ENCODE peak calls at places on chromosome 14, in four cellular contexts. One of them, this sample, is unnamed.

GRCh38 chr14:74474376-74474775 is 18.7 kb downstream of the NPC2 start:
- DNase-seq in mesenchymal stem cell: no peak
- DNase-seq in neural progenitor cell: no peak
- DNase-seq in GM23248: peak; percentile 19
- DNase-seq in this sample: no peak

GRCh38 chr14:24834951-24835350 is 201.0 kb upstream of the GZMB start:
- DNase-seq in mesenchymal stem cell: no peak
- DNase-seq in neural progenitor cell: no peak
- DNase-seq in GM23248: no peak
- DNase-seq in this sample: no peak

GRCh38 chr14:96095581-96096476 is 56.7 kb downstream of the C14orf132 start:
- DNase-seq in mesenchymal stem cell: peak; percentile 97
- DNase-seq in neural progenitor cell: peak; percentile 41
- DNase-seq in GM23248: peak; percentile 86
- DNase-seq in this sample: no peak

GRCh38 chr14:54768501-54768900 is 134.1 kb downstream of the GCH1 start:
- DNase-seq in mesenchymal stem cell: no peak
- DNase-seq in neural progenitor cell: no peak
- DNase-seq in GM23248: no peak
- DNase-seq in this sample: no peak

GRCh38 chr14:47539065-47539464 is 136.3 kb downstream of the MDGA2 start:
- DNase-seq in mesenchymal stem cell: peak; percentile 59
- DNase-seq in neural progenitor cell: peak; percentile 38
- DNase-seq in GM23248: no peak
- DNase-seq in this sample: no peak

GRCh38 chr14:36465178-36465577 is 54.9 kb downstream of the NKX2-1 start:
- DNase-seq in mesenchymal stem cell: no peak
- DNase-seq in neural progenitor cell: no peak
- DNase-seq in GM23248: no peak
- DNase-seq in this sample: no peak

GRCh38 chr14:96267336-96267735 is 11.3 kb downstream of the BDKRB1 start:
- DNase-seq in mesenchymal stem cell: peak; percentile 56
- DNase-seq in neural progenitor cell: no peak
- DNase-seq in GM23248: peak; percentile 71
- DNase-seq in this sample: no peak

GRCh38 chr14:99821519-99822165 is 28.4 kb downstream of the EML1 start:
- DNase-seq in mesenchymal stem cell: peak; percentile 81
- DNase-seq in neural progenitor cell: no peak
- DNase-seq in GM23248: peak; percentile 51
- DNase-seq in this sample: peak; percentile 29

GRCh38 chr14:85566603-85567002 is 36.7 kb downstream of the FLRT2 start:
- DNase-seq in mesenchymal stem cell: peak; percentile 88
- DNase-seq in neural progenitor cell: no peak
- DNase-seq in GM23248: peak; percentile 91
- DNase-seq in this sample: no peak

GRCh38 chr14:103401223-103402214 is 16.3 kb downstream of the MARK3 start:
- DNase-seq in mesenchymal stem cell: peak; percentile 88
- DNase-seq in neural progenitor cell: peak; percentile 32
- DNase-seq in GM23248: peak; percentile 91
- DNase-seq in this sample: no peak

GRCh38 chr14:99231181-99231849 is 40.7 kb downstream of the BCL11B start:
- DNase-seq in mesenchymal stem cell: no peak
- DNase-seq in neural progenitor cell: peak; percentile 50
- DNase-seq in GM23248: no peak
- DNase-seq in this sample: no peak

GRCh38 chr14:80762829-80763228 is 178.7 kb downstream of the CEP128 start:
- DNase-seq in mesenchymal stem cell: no peak
- DNase-seq in neural progenitor cell: no peak
- DNase-seq in GM23248: peak; percentile 12
- DNase-seq in this sample: no peak

GRCh38 chr14:68279437-68279720 is 459.8 kb downstream of the RAD51B start:
- DNase-seq in mesenchymal stem cell: no peak
- DNase-seq in neural progenitor cell: no peak
- DNase-seq in GM23248: no peak
- DNase-seq in this sample: no peak
- H3K27ac ChIP-seq in mesenchymal stem cell: peak overlapping the region; percentile 87
- H3K27ac ChIP-seq in neural progenitor cell: no peak overlapping the region
- H3K27ac ChIP-seq in GM23248: no peak overlapping the region
- H3K27ac ChIP-seq in this sample: no peak overlapping the region

GRCh38 chr14:68042002-68042401 is 222.4 kb downstream of the RAD51B start:
- DNase-seq in mesenchymal stem cell: no peak
- DNase-seq in neural progenitor cell: no peak
- DNase-seq in GM23248: no peak
- DNase-seq in this sample: no peak
- H3K4me1 ChIP-seq in mesenchymal stem cell: no peaks in the 10 kb centered on the region
- H3K4me1 ChIP-seq in neural progenitor cell: peaks cover 37% of the 10 kb centered on the region
- H3K4me1 ChIP-seq in GM23248: no peaks in the 10 kb centered on the region
- H3K4me1 ChIP-seq in this sample: no peaks in the 10 kb centered on the region

DNA sequence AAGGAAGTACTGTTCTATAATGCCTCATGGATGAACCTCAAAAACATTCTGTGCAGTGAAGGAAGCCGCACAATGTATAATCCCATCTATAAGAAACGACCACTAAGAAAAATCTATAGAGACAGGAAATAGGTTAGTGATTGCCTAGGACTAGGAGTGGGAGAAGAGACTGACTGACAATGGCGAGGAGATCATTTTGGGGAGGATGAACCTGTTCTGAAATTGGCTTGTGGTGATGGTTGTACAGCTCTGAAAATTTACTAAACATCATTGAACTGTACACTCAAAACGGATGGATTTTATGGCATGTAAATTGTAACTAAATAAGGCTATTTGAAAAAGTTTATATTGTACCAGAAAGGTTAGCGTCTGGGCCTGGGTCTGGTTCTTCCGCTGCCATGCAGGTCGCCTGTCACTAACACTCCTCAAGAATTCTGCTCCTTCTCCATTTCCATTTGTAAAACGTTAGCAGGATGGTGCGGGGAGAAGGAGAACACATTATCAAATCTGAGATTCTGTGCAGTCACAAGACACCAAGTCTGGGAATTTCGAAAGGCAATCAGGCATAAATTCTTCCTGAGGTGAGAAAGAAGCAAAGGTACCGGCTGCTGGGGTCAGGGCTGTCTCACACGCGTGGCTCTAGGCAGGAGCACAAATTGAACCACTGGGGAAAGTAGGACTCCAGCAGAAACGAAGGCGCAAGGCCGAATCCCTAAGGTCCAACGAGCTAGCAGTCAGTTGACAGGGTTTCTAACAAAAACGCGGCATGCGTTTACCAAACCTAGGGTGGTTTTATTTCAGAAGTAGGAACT is 845 bp upstream of the COCH start:
- DNase-seq in mesenchymal stem cell: no peak
- DNase-seq in neural progenitor cell: no peak
- DNase-seq in GM23248: no peak
- DNase-seq in this sample: no peak
- H2AFZ ChIP-seq in mesenchymal stem cell: no peak overlapping the region
- H2AFZ ChIP-seq in neural progenitor cell: peak overlapping the region; percentile 97
- H2AFZ ChIP-seq in GM23248: no peak overlapping the region
- H2AFZ ChIP-seq in this sample: no peak overlapping the region

GRCh38 chr14:22124071-22124613 is 450.5 kb upstream of the OR4E1 start:
- DNase-seq in mesenchymal stem cell: no peak
- DNase-seq in neural progenitor cell: no peak
- DNase-seq in GM23248: no peak
- DNase-seq in this sample: no peak

GRCh38 chr14:22118894-22119477 is 445.4 kb upstream of the OR4E1 start:
- DNase-seq in mesenchymal stem cell: no peak
- DNase-seq in neural progenitor cell: no peak
- DNase-seq in GM23248: no peak
- DNase-seq in this sample: no peak

GRCh38 chr14:22123188-22123560 is 449.6 kb upstream of the OR4E1 start:
- DNase-seq in mesenchymal stem cell: no peak
- DNase-seq in neural progenitor cell: no peak
- DNase-seq in GM23248: no peak
- DNase-seq in this sample: no peak

GRCh38 chr14:22122227-22123187 is 448.9 kb upstream of the OR4E1 start:
- DNase-seq in mesenchymal stem cell: no peak
- DNase-seq in neural progenitor cell: peak; percentile 25
- DNase-seq in GM23248: no peak
- DNase-seq in this sample: no peak
- H3K27ac ChIP-seq in mesenchymal stem cell: no peak overlapping the region
- H3K27ac ChIP-seq in neural progenitor cell: no peak overlapping the region
- H3K27ac ChIP-seq in GM23248: no peak overlapping the region
- H3K27ac ChIP-seq in this sample: no peak overlapping the region

DNA sequence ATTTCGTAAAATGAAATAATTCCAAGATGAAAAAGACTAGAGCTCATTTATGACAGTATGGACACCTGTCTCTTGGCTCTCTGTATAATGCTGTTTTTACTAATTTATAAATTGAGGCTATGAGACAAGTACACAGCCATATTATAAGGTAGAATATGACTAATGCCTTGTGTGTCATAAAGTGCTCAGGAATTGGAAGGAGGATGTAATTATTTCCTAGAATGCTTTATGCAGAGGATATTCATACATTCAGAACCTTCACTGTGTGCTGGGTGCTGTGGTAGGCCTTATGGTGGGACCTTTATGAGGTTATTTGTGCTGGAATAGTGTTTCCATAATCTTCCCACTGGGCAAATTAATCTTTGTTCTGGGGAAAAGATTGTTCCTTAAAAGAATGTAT is 13.3 kb downstream of the PCNX1 start:
- DNase-seq in mesenchymal stem cell: no peak
- DNase-seq in neural progenitor cell: no peak
- DNase-seq in GM23248: peak; percentile 49
- DNase-seq in this sample: no peak
- H3K4me1 ChIP-seq in mesenchymal stem cell: peaks cover 5% of the 10 kb centered on the region
- H3K4me1 ChIP-seq in neural progenitor cell: peaks cover 21% of the 10 kb centered on the region
- H3K4me1 ChIP-seq in GM23248: peaks cover 52% of the 10 kb centered on the region
- H3K4me1 ChIP-seq in this sample: peaks cover 48% of the 10 kb centered on the region

GRCh38 chr14:23173796-23174195 is 9.7 kb downstream of the SLC7A8 start:
- DNase-seq in mesenchymal stem cell: no peak
- DNase-seq in neural progenitor cell: no peak
- DNase-seq in GM23248: no peak
- DNase-seq in this sample: no peak

GRCh38 chr14:23174785-23175184 is 8.7 kb downstream of the SLC7A8 start:
- DNase-seq in mesenchymal stem cell: no peak
- DNase-seq in neural progenitor cell: peak; percentile 62
- DNase-seq in GM23248: no peak
- DNase-seq in this sample: no peak

GRCh38 chr14:23175823-23176222 is 7.6 kb downstream of the SLC7A8 start:
- DNase-seq in mesenchymal stem cell: no peak
- DNase-seq in neural progenitor cell: no peak
- DNase-seq in GM23248: peak; percentile 47
- DNase-seq in this sample: no peak

GRCh38 chr14:23173039-23173438 is 10.4 kb downstream of the SLC7A8 start:
- DNase-seq in mesenchymal stem cell: no peak
- DNase-seq in neural progenitor cell: no peak
- DNase-seq in GM23248: no peak
- DNase-seq in this sample: no peak

DNA sequence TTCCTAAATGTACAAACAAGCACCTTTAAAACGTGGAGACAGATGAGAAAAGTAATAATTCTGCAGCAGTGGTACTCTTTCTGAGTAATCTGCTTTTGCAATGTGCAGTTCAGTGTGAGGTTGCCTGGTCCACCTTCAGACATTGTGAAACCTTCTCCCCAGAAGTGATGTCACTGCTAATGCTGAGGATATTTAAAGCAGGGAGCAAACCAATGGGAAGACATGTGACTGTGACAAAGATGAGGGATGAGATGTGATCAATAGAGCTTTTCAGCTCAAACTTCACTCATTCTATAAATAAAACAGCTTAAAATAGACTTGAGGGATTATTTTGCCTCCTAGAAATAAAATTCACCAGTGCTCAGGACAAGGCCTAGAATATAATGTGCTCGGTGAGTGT is 9.2 kb downstream of the SLC7A8 start:
- DNase-seq in mesenchymal stem cell: peak; percentile 77
- DNase-seq in neural progenitor cell: no peak
- DNase-seq in GM23248: peak; percentile 86
- DNase-seq in this sample: no peak
- H2AFZ ChIP-seq in mesenchymal stem cell: no peak overlapping the region
- H2AFZ ChIP-seq in neural progenitor cell: no peak overlapping the region
- H2AFZ ChIP-seq in GM23248: peak overlapping the region; percentile 2
- H2AFZ ChIP-seq in this sample: no peak overlapping the region

GRCh38 chr14:71136386-71137060 is 229.3 kb downstream of the PCNX1 start:
- DNase-seq in mesenchymal stem cell: no peak
- DNase-seq in neural progenitor cell: no peak
- DNase-seq in GM23248: no peak
- DNase-seq in this sample: no peak

GRCh38 chr14:71140157-71140556 is 232.9 kb downstream of the PCNX1 start:
- DNase-seq in mesenchymal stem cell: no peak
- DNase-seq in neural progenitor cell: no peak
- DNase-seq in GM23248: no peak
- DNase-seq in this sample: no peak

GRCh38 chr14:71139058-71139946 is 232.0 kb downstream of the PCNX1 start:
- DNase-seq in mesenchymal stem cell: peak; percentile 54
- DNase-seq in neural progenitor cell: peak; percentile 79
- DNase-seq in GM23248: peak; percentile 69
- DNase-seq in this sample: peak; percentile 65

GRCh38 chr14:71137536-71138235 is 230.4 kb downstream of the PCNX1 start:
- DNase-seq in mesenchymal stem cell: no peak
- DNase-seq in neural progenitor cell: no peak
- DNase-seq in GM23248: no peak
- DNase-seq in this sample: no peak

GRCh38 chr14:71138236-71139057 is 231.2 kb downstream of the PCNX1 start:
- DNase-seq in mesenchymal stem cell: no peak
- DNase-seq in neural progenitor cell: no peak
- DNase-seq in GM23248: peak; percentile 38
- DNase-seq in this sample: no peak
- H3K27ac ChIP-seq in mesenchymal stem cell: no peak overlapping the region
- H3K27ac ChIP-seq in neural progenitor cell: no peak overlapping the region
- H3K27ac ChIP-seq in GM23248: no peak overlapping the region
- H3K27ac ChIP-seq in this sample: no peak overlapping the region

GRCh38 chr14:75607842-75608640 is 29.6 kb downstream of the FLVCR2 start:
- DNase-seq in mesenchymal stem cell: no peak
- DNase-seq in neural progenitor cell: no peak
- DNase-seq in GM23248: no peak
- DNase-seq in this sample: no peak
- H3K4me1 ChIP-seq in mesenchymal stem cell: peaks cover 9% of the 10 kb centered on the region
- H3K4me1 ChIP-seq in neural progenitor cell: peaks cover 5% of the 10 kb centered on the region
- H3K4me1 ChIP-seq in GM23248: no peaks in the 10 kb centered on the region
- H3K4me1 ChIP-seq in this sample: no peaks in the 10 kb centered on the region